ENCODE peak calls at places on chromosomes 5 and 9, in six cellular contexts. X, L, T, J, O and C are unnamed samples.

GRCh38 chr9:135098400-135099105 is 11.1 kb downstream of the OLFM1 start:
- DNase-seq in O (peak), X (peak), T (peak), J (no peak), L (no peak), C (no peak)

GRCh38 chr9:95048225-95049087 is 269.1 kb downstream of the FANCC start:
- DNase-seq in O (peak), T (no peak), X (peak), J (peak), L (peak), C (no peak)

GRCh38 chr5:149939572-149939971 is 5.0 kb downstream of the PDE6A start:
- DNase-seq in L (no peak), T (no peak), J (no peak), X (no peak), O (no peak), C (no peak)

GRCh38 chr5:130045334-130045733 is 141.1 kb downstream of the CHSY3 start:
- DNase-seq in T (no peak), J (no peak), O (no peak), L (no peak), X (no peak), C (no peak)

GRCh38 chr5:79845448-79846197 is 145.4 kb downstream of the MTX3 start:
- DNase-seq in O (peak), X (no peak), T (no peak), L (no peak), J (no peak), C (no peak)

GRCh38 chr9:114681594-114682332 is at the start of gene TEX48:
- DNase-seq in O (peak), X (peak), L (peak), T (no peak), J (peak), C (peak)

GRCh38 chr9:78963911-78964310 is 607.9 kb upstream of the TLE4 start:
- DNase-seq in L (no peak), X (no peak), O (no peak), T (no peak), J (no peak), C (no peak)

GRCh38 chr5:74266836-74267235 is 373.7 kb downstream of the ENC1 start:
- DNase-seq in J (no peak), L (no peak), O (no peak), T (no peak), X (no peak), C (no peak)

GRCh38 chr5:102858808-102859207 is 103.7 kb downstream of the PAM start:
- DNase-seq in O (no peak), T (no peak), X (no peak), L (no peak), J (no peak), C (no peak)

GRCh38 chr5:39423331-39423751 is 1.4 kb downstream of the DAB2 start:
- DNase-seq in T (no peak), X (peak), J (no peak), L (no peak), O (peak), C (no peak)

GRCh38 chr5:156971848-156972525 is 9.0 kb upstream of the TIMD4 start:
- DNase-seq in T (no peak), O (no peak), J (no peak), L (no peak), X (no peak), C (no peak)

GRCh38 chr9:137082222-137082924 is 4.4 kb upstream of the MAN1B1 start:
- DNase-seq in T (no peak), J (no peak), O (no peak), X (no peak), L (peak), C (no peak)